ENCODE peak calls at places on chromosomes 2 and 18, in five cellular contexts. One of them, this sample, is unnamed.

GRCh38 chr2:170739507-170740046 is 24.4 kb downstream of the SP5 start:
- DNase-seq in heart left ventricle: no peak
- DNase-seq in gastrocnemius medialis: no peak
- DNase-seq in sigmoid colon: no peak
- DNase-seq in endothelial cell: no peak
- DNase-seq in this sample: no peak

GRCh38 chr2:207251573-207252192 is 85.9 kb upstream of the KLF7 start:
- DNase-seq in sigmoid colon: no peak
- DNase-seq in heart left ventricle: no peak
- DNase-seq in gastrocnemius medialis: no peak
- DNase-seq in endothelial cell: no peak
- DNase-seq in this sample: no peak

GRCh38 chr2:119544075-119545031 is at the start of gene CFAP221:
- DNase-seq in heart left ventricle: peak
- DNase-seq in gastrocnemius medialis: peak
- DNase-seq in sigmoid colon: no peak
- DNase-seq in endothelial cell: peak
- DNase-seq in this sample: peak

GRCh38 chr2:172086349-172087190 is 1.3 kb downstream of the DLX1 start:
- DNase-seq in gastrocnemius medialis: no peak
- DNase-seq in endothelial cell: no peak
- DNase-seq in heart left ventricle: no peak
- DNase-seq in sigmoid colon: no peak
- DNase-seq in this sample: peak

GRCh38 chr18:32610116-32610630 is 139.5 kb upstream of the GAREM1 start:
- DNase-seq in gastrocnemius medialis: no peak
- DNase-seq in heart left ventricle: no peak
- DNase-seq in endothelial cell: no peak
- DNase-seq in sigmoid colon: no peak
- DNase-seq in this sample: no peak

GRCh38 chr2:113711857-113712256 is 44.6 kb downstream of the SLC35F5 start:
- DNase-seq in endothelial cell: no peak
- DNase-seq in sigmoid colon: no peak
- DNase-seq in gastrocnemius medialis: no peak
- DNase-seq in heart left ventricle: no peak
- DNase-seq in this sample: no peak

GRCh38 chr2:108855194-108855593 is 68.6 kb downstream of the CCDC138 start:
- DNase-seq in endothelial cell: no peak
- DNase-seq in gastrocnemius medialis: no peak
- DNase-seq in sigmoid colon: no peak
- DNase-seq in heart left ventricle: no peak
- DNase-seq in this sample: peak

GRCh38 chr18:62505669-62506494 is 16.9 kb upstream of the ZCCHC2 start:
- DNase-seq in gastrocnemius medialis: no peak
- DNase-seq in endothelial cell: no peak
- DNase-seq in heart left ventricle: no peak
- DNase-seq in sigmoid colon: no peak
- DNase-seq in this sample: peak

GRCh38 chr2:197675711-197676188 is 363 bp upstream of the RFTN2 start:
- DNase-seq in heart left ventricle: peak
- DNase-seq in sigmoid colon: no peak
- DNase-seq in gastrocnemius medialis: no peak
- DNase-seq in endothelial cell: peak
- DNase-seq in this sample: no peak

GRCh38 chr2:56287974-56288373 is 104.2 kb downstream of the CCDC85A start:
- DNase-seq in sigmoid colon: no peak
- DNase-seq in heart left ventricle: no peak
- DNase-seq in endothelial cell: no peak
- DNase-seq in gastrocnemius medialis: no peak
- DNase-seq in this sample: no peak

GRCh38 chr2:239735829-239736357 is 289.2 kb downstream of the NDUFA10 start:
- DNase-seq in endothelial cell: no peak
- DNase-seq in sigmoid colon: no peak
- DNase-seq in heart left ventricle: no peak
- DNase-seq in gastrocnemius medialis: no peak
- DNase-seq in this sample: no peak

GRCh38 chr2:57185568-57185967 is 861.0 kb upstream of the VRK2 start:
- DNase-seq in sigmoid colon: no peak
- DNase-seq in gastrocnemius medialis: no peak
- DNase-seq in endothelial cell: no peak
- DNase-seq in heart left ventricle: no peak
- DNase-seq in this sample: no peak

GRCh38 chr2:3669656-3670055 is 11.7 kb downstream of the ALLC start:
- DNase-seq in gastrocnemius medialis: no peak
- DNase-seq in sigmoid colon: no peak
- DNase-seq in heart left ventricle: no peak
- DNase-seq in endothelial cell: no peak
- DNase-seq in this sample: no peak

GRCh38 chr2:27351802-27352598 is 4.6 kb downstream of the GTF3C2 start:
- DNase-seq in gastrocnemius medialis: no peak
- DNase-seq in sigmoid colon: no peak
- DNase-seq in heart left ventricle: no peak
- DNase-seq in endothelial cell: no peak
- DNase-seq in this sample: no peak

GRCh38 chr18:3593904-3594759 is 144.2 kb downstream of the TGIF1 start:
- DNase-seq in endothelial cell: peak
- DNase-seq in gastrocnemius medialis: peak
- DNase-seq in sigmoid colon: peak
- DNase-seq in heart left ventricle: peak
- DNase-seq in this sample: peak

GRCh38 chr2:165408191-165408590 is 61.3 kb upstream of the CSRNP3 start:
- DNase-seq in heart left ventricle: no peak
- DNase-seq in endothelial cell: no peak
- DNase-seq in sigmoid colon: peak
- DNase-seq in gastrocnemius medialis: no peak
- DNase-seq in this sample: no peak

GRCh38 chr2:138228101-138228500 is 263.8 kb downstream of the HNMT start:
- DNase-seq in gastrocnemius medialis: no peak
- DNase-seq in endothelial cell: no peak
- DNase-seq in heart left ventricle: no peak
- DNase-seq in sigmoid colon: no peak
- DNase-seq in this sample: no peak

GRCh38 chr2:215960825-215961224 is 52.5 kb downstream of the MREG start:
- DNase-seq in sigmoid colon: no peak
- DNase-seq in heart left ventricle: no peak
- DNase-seq in gastrocnemius medialis: no peak
- DNase-seq in endothelial cell: no peak
- DNase-seq in this sample: no peak

GRCh38 chr18:47949197-47949596 is 18.7 kb upstream of the SMAD2 start:
- DNase-seq in sigmoid colon: no peak
- DNase-seq in heart left ventricle: no peak
- DNase-seq in gastrocnemius medialis: no peak
- DNase-seq in endothelial cell: no peak
- DNase-seq in this sample: no peak

GRCh38 chr18:72986103-72986502 is 118.3 kb upstream of the NETO1 start:
- DNase-seq in endothelial cell: no peak
- DNase-seq in heart left ventricle: no peak
- DNase-seq in sigmoid colon: no peak
- DNase-seq in gastrocnemius medialis: no peak
- DNase-seq in this sample: peak

GRCh38 chr18:64409511-64409910 is 260.6 kb upstream of the LINC00305 start:
- DNase-seq in sigmoid colon: no peak
- DNase-seq in endothelial cell: peak
- DNase-seq in gastrocnemius medialis: no peak
- DNase-seq in heart left ventricle: no peak
- DNase-seq in this sample: peak

GRCh38 chr2:132037527-132038178 is 124.1 kb downstream of the ANKRD30BL start:
- DNase-seq in sigmoid colon: peak
- DNase-seq in endothelial cell: peak
- DNase-seq in heart left ventricle: peak
- DNase-seq in gastrocnemius medialis: no peak
- DNase-seq in this sample: no peak

GRCh38 chr2:241636182-241636982 is 576 bp downstream of the THAP4 start:
- DNase-seq in sigmoid colon: peak
- DNase-seq in gastrocnemius medialis: no peak
- DNase-seq in endothelial cell: peak
- DNase-seq in heart left ventricle: peak
- DNase-seq in this sample: peak

GRCh38 chr18:50094221-50094773 is 100.7 kb downstream of the MYO5B start:
- DNase-seq in gastrocnemius medialis: no peak
- DNase-seq in heart left ventricle: no peak
- DNase-seq in endothelial cell: no peak
- DNase-seq in sigmoid colon: no peak
- DNase-seq in this sample: no peak

GRCh38 chr2:159091981-159092380 is 123.5 kb downstream of the TANC1 start:
- DNase-seq in sigmoid colon: no peak
- DNase-seq in gastrocnemius medialis: no peak
- DNase-seq in heart left ventricle: no peak
- DNase-seq in endothelial cell: no peak
- DNase-seq in this sample: peak

GRCh38 chr2:163778045-163778753 is 42.4 kb upstream of the FIGN start:
- DNase-seq in sigmoid colon: no peak
- DNase-seq in heart left ventricle: no peak
- DNase-seq in gastrocnemius medialis: no peak
- DNase-seq in endothelial cell: no peak
- DNase-seq in this sample: peak

DNA sequence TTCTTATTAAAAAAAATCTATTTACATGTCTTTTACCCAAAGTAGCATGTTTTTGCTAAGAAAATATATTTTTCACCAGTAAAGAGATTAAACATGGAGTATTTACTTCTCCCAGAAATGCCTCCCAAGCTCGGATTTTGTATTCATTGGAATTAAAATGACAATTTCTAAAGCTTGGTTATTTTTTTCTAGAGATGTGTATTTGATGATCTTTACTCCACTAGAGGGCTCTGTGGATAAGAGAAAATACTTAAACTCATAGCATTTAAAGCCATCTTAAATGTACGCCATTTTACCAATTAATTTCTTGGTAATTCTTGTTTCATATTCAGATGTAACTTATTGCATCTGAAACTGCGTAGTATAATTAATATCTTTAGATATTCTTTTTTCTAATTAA is 461.4 kb downstream of the GALR1 start:
- DNase-seq in endothelial cell: no peak
- DNase-seq in gastrocnemius medialis: no peak
- DNase-seq in heart left ventricle: no peak
- DNase-seq in sigmoid colon: no peak
- DNase-seq in this sample: peak
- TF ChIP-seq CTCF in endothelial cell: peak
- TF ChIP-seq CTCF in gastrocnemius medialis: no peak
- TF ChIP-seq CTCF in heart left ventricle: no peak
- TF ChIP-seq CTCF in sigmoid colon: no peak
- TF ChIP-seq CTCF in this sample: peak

DNA sequence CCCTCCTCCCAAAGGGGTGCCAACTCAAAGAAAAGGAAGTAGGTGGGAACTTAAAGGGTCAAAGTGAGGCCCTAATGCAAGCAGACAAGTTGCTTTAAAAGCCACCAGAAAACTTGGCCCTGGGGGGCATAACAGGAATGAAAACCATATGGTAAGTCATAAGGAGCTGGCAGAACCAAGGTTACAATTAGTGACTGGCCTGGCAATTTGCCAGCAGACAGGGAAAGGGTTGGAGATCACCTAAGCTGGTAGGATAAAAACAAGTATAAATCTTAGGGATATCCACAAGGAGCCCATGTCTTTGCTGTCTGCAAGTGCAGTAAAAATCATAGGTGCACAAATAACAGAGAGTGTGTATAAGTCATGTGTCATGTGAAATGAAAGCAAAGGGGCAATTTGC is 256.7 kb upstream of the LRRTM4 start:
- DNase-seq in endothelial cell: no peak
- DNase-seq in heart left ventricle: no peak
- DNase-seq in sigmoid colon: no peak
- DNase-seq in gastrocnemius medialis: no peak
- DNase-seq in this sample: no peak
- TF ChIP-seq CTCF in endothelial cell: no peak
- TF ChIP-seq CTCF in heart left ventricle: no peak
- TF ChIP-seq CTCF in sigmoid colon: no peak
- TF ChIP-seq CTCF in gastrocnemius medialis: no peak
- TF ChIP-seq CTCF in this sample: no peak

GRCh38 chr2:69768789-69769188 is 26.9 kb downstream of the ANXA4 start:
- DNase-seq in heart left ventricle: no peak
- DNase-seq in gastrocnemius medialis: no peak
- DNase-seq in sigmoid colon: no peak
- DNase-seq in endothelial cell: no peak
- DNase-seq in this sample: no peak

GRCh38 chr2:69768217-69768616 is 26.3 kb downstream of the ANXA4 start:
- DNase-seq in endothelial cell: no peak
- DNase-seq in gastrocnemius medialis: no peak
- DNase-seq in sigmoid colon: no peak
- DNase-seq in heart left ventricle: no peak
- DNase-seq in this sample: no peak

GRCh38 chr2:69764286-69765058 is 22.5 kb downstream of the ANXA4 start:
- DNase-seq in endothelial cell: no peak
- DNase-seq in heart left ventricle: no peak
- DNase-seq in sigmoid colon: no peak
- DNase-seq in gastrocnemius medialis: no peak
- DNase-seq in this sample: no peak

GRCh38 chr2:69766014-69766413 is 24.1 kb downstream of the ANXA4 start:
- DNase-seq in endothelial cell: no peak
- DNase-seq in sigmoid colon: no peak
- DNase-seq in gastrocnemius medialis: no peak
- DNase-seq in heart left ventricle: no peak
- DNase-seq in this sample: no peak

GRCh38 chr2:69767034-69767433 is 25.1 kb downstream of the ANXA4 start:
- DNase-seq in sigmoid colon: no peak
- DNase-seq in heart left ventricle: no peak
- DNase-seq in gastrocnemius medialis: no peak
- DNase-seq in endothelial cell: no peak
- DNase-seq in this sample: peak
- TF ChIP-seq CTCF in sigmoid colon: no peak
- TF ChIP-seq CTCF in heart left ventricle: no peak
- TF ChIP-seq CTCF in gastrocnemius medialis: no peak
- TF ChIP-seq CTCF in endothelial cell: no peak
- TF ChIP-seq CTCF in this sample: no peak

GRCh38 chr2:46674451-46674850 is 195.1 kb downstream of the TMEM247 start:
- DNase-seq in gastrocnemius medialis: no peak
- DNase-seq in endothelial cell: no peak
- DNase-seq in sigmoid colon: no peak
- DNase-seq in heart left ventricle: no peak
- DNase-seq in this sample: no peak

GRCh38 chr2:46676198-46676597 is 196.8 kb downstream of the TMEM247 start:
- DNase-seq in gastrocnemius medialis: no peak
- DNase-seq in sigmoid colon: no peak
- DNase-seq in endothelial cell: no peak
- DNase-seq in heart left ventricle: no peak
- DNase-seq in this sample: no peak

GRCh38 chr2:46683541-46683940 is 204.2 kb downstream of the TMEM247 start:
- DNase-seq in endothelial cell: no peak
- DNase-seq in gastrocnemius medialis: no peak
- DNase-seq in heart left ventricle: no peak
- DNase-seq in sigmoid colon: no peak
- DNase-seq in this sample: no peak

GRCh38 chr2:46684661-46685060 is 205.3 kb downstream of the TMEM247 start:
- DNase-seq in heart left ventricle: no peak
- DNase-seq in gastrocnemius medialis: no peak
- DNase-seq in sigmoid colon: no peak
- DNase-seq in endothelial cell: no peak
- DNase-seq in this sample: no peak

DNA sequence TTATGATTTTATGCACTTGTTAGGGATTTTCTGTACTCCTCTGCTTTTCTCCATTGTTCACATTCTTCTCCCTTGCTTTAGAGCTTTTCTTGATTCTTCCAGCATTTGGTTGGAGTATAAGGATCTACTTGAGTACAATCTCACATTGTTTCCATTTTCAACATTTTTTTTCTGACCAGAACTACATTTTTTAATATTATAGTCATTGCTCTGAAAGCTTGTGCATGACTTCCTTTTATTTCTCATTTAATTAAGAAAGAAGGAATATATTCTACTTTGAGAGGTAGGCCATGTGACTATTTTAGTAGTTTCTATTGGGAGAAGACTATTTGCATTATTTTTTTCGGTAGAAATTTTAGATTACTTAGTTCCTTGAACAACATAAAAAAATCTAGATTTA is 200.4 kb downstream of the TMEM247 start:
- DNase-seq in sigmoid colon: no peak
- DNase-seq in gastrocnemius medialis: no peak
- DNase-seq in endothelial cell: no peak
- DNase-seq in heart left ventricle: no peak
- DNase-seq in this sample: no peak
- TF ChIP-seq CTCF in sigmoid colon: no peak
- TF ChIP-seq CTCF in gastrocnemius medialis: no peak
- TF ChIP-seq CTCF in endothelial cell: no peak
- TF ChIP-seq CTCF in heart left ventricle: no peak
- TF ChIP-seq CTCF in this sample: no peak

This sample was measured in MCF 10A.